ENCODE peak calls at places on chromosomes 6 and 20, in ten cellular contexts. S is fibroblast of lung; U is upper lobe of right lung; P is PC-3; T is mammary epithelial cell; H is RWPE1; C is testis; R is dorsolateral prefrontal cortex; F is CD4-positive, alpha-beta T cell; X is endothelial cell of umbilical vein. O is an unnamed sample.

GRCh38 chr6:6818078-6818639 is 229.6 kb downstream of the LY86 start:
- DNase-seq in S (no peak), U (no peak), P (no peak), T (no peak), H (no peak), C (no peak), R (no peak), F (no peak), X (no peak), O (no peak)

GRCh38 chr6:151693366-151693765 is 114.1 kb upstream of the ESR1 start:
- DNase-seq in S (no peak), U (no peak), P (no peak), T (no peak), H (no peak), C (no peak), R (no peak), F (no peak), X (no peak), O (no peak)

GRCh38 chr6:143234686-143235085 is 174.0 kb downstream of the AIG1 start:
- DNase-seq in S (no peak), U (no peak), P (peak), T (peak), H (no peak), C (no peak), R (no peak), F (no peak), X (no peak), O (no peak)

GRCh38 chr6:37205189-37205996 is 35.4 kb downstream of the PIM1 start:
- DNase-seq in S (no peak), U (no peak), P (no peak), T (no peak), H (no peak), C (no peak), R (no peak), F (no peak), X (no peak), O (no peak)

GRCh38 chr20:48180637-48181036 is 395.4 kb upstream of the SULF2 start:
- DNase-seq in S (peak), U (no peak), P (peak), T (no peak), H (no peak), C (no peak), R (peak), F (no peak), X (peak), O (no peak)

GRCh38 chr6:73388800-73389512 is 5.7 kb upstream of the DDX43 start:
- DNase-seq in S (peak), U (peak), P (peak), T (peak), H (peak), C (peak), R (no peak), F (peak), X (peak), O (peak)

GRCh38 chr6:44161997-44162338 is 3.3 kb downstream of the CAPN11 start:
- DNase-seq in S (peak), U (no peak), P (peak), T (peak), H (peak), C (no peak), R (no peak), F (no peak), X (no peak), O (peak)

GRCh38 chr6:145929037-145929633 is 35.0 kb downstream of the SHPRH start:
- DNase-seq in S (peak), U (no peak), P (peak), T (peak), H (peak), C (no peak), R (no peak), F (no peak), X (peak), O (no peak)

GRCh38 chr6:158803733-158804143 is 15.4 kb downstream of the EZR start:
- DNase-seq in S (peak), U (no peak), P (peak), T (peak), H (no peak), C (no peak), R (no peak), F (no peak), X (peak), O (no peak)

GRCh38 chr6:23218751-23219150 is 649.4 kb downstream of the HDGFL1 start:
- DNase-seq in S (no peak), U (no peak), P (no peak), T (no peak), H (no peak), C (no peak), R (peak), F (no peak), X (peak), O (no peak)

GRCh38 chr20:43584448-43585138 is 6.1 kb upstream of the IFT52 start:
- DNase-seq in S (peak), U (peak), P (no peak), T (no peak), H (no peak), C (no peak), R (no peak), F (no peak), X (no peak), O (no peak)

GRCh38 chr20:64037498-64038213 is 1.7 kb downstream of the C20orf204 start:
- DNase-seq in S (no peak), U (no peak), P (peak), T (no peak), H (no peak), C (peak), R (no peak), F (peak), X (no peak), O (no peak)

GRCh38 chr6:68572525-68572924 is 62.6 kb upstream of the ADGRB3 start:
- DNase-seq in S (peak), U (no peak), P (peak), T (peak), H (peak), C (peak), R (no peak), F (no peak), X (no peak), O (no peak)
- TF ChIP-seq CTCF in S (peak), U (peak), P (peak), T (peak), H (peak), C (no peak), R (no peak), F (no peak), X (no peak), O (no peak)

GRCh38 chr20:36148439-36148838 is 6.1 kb upstream of the EPB41L1 start:
- DNase-seq in S (no peak), U (no peak), P (no peak), T (no peak), H (no peak), C (no peak), R (no peak), F (no peak), X (no peak), O (no peak)
- H3K27ac ChIP-seq in S (no peak), U (no peak), P (no peak), T (no peak), H (no peak), C (no peak), R (no peak), F (no peak), X (no peak), O (no peak)

DNA sequence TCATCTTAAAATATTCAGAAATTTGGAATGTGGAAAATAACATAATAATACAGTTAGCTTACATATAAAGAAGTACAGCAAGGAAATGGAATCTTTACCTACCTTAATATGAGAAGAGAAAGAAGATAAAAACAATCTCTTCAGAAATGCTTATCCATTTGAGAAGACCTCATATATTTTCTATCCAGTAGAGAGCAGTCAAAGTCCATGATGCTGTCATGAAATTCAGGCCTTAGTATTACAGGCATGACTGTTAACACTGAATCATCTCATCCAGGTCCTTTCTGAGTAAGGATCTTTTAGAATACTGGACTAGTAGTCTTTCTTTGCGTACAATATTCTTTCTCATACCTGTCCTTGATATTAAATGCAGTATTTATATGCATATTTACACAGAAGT is 713.4 kb downstream of the CD109 start:
- DNase-seq in S (peak), U (no peak), P (peak), T (peak), H (peak), C (no peak), R (no peak), F (no peak), X (peak), O (no peak)
- TF ChIP-seq CTCF in S (peak), U (peak), P (peak), T (peak), H (peak), C (no peak), R (peak), F (no peak), X (peak), O (peak)

DNA sequence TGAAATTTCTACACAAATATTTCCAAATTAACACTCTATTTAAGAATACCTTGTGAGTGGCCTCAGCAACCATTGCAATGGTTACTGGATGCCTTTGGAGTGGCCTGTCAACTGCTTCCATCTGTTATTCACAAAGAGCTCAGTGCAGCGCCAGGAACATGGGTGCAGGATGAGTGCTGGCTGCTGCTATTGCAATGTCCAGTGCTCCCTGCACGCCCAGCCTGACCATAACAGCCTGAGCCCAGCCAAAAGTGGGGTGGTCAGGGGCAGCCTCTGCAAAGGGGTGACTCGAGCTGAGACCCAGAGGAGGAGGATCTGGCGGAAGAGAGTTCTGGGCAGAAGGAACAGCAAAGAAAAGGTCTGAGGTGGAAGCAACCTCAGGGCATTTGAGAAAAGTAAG is 18.4 kb downstream of the CASS4 start:
- DNase-seq in S (no peak), U (no peak), P (no peak), T (no peak), H (no peak), C (no peak), R (no peak), F (no peak), X (no peak), O (no peak)
- H3K27ac ChIP-seq in S (peak), U (no peak), P (no peak), T (no peak), H (no peak), C (no peak), R (no peak), F (no peak), X (no peak), O (no peak)